ENCODE peak calls at places on chromosome 3, in ten cellular contexts. M, T, Y, B, O, E, R, F, W and C are unnamed samples.

GRCh38 chr3:105430460-105430859 is 63.8 kb downstream of the ALCAM start:
- DNase-seq in M (no peak), T (no peak), Y (no peak), B (no peak), O (no peak), E (no peak), R (no peak), F (no peak), W (no peak), C (no peak)

GRCh38 chr3:37024092-37024491 is 30.8 kb downstream of the MLH1 start:
- DNase-seq in M (no peak), T (no peak), Y (no peak), B (peak; percentile 36), O (peak; percentile 43), E (no peak), R (no peak), F (no peak), W (no peak), C (no peak)

GRCh38 chr3:33717866-33718594 is at the start of gene CLASP2:
- DNase-seq in M (peak; percentile 81), T (peak; percentile 91), Y (peak; percentile 95), B (peak; percentile 68), O (peak; percentile 95), E (peak; percentile 83), R (peak; percentile 74), F (peak; percentile 79), W (peak; percentile 13), C (peak; percentile 65)

GRCh38 chr3:57017481-57017880 is 43.0 kb upstream of the SPATA12 start:
- DNase-seq in M (peak; percentile 88), T (no peak), Y (no peak), B (no peak), O (no peak), E (no peak), R (peak; percentile 65), F (no peak), W (no peak), C (no peak)

GRCh38 chr3:154275308-154275707 is 49.0 kb downstream of the DHX36 start:
- DNase-seq in M (no peak), T (no peak), Y (no peak), B (no peak), O (no peak), E (no peak), R (no peak), F (no peak), W (no peak), C (no peak)

GRCh38 chr3:10620833-10621082 is 115.4 kb upstream of the ATP2B2 start:
- DNase-seq in M (no peak), T (no peak), Y (no peak), B (no peak), O (no peak), E (no peak), R (no peak), F (no peak), W (no peak), C (no peak)

GRCh38 chr3:129161860-129162271 is 1.0 kb upstream of the ISY1 start:
- DNase-seq in M (no peak), T (no peak), Y (no peak), B (no peak), O (peak; percentile 60), E (no peak), R (no peak), F (no peak), W (peak; percentile 44), C (peak; percentile 52)

GRCh38 chr3:87270908-87271727 is 5.3 kb downstream of the POU1F1 start:
- DNase-seq in M (no peak), T (no peak), Y (no peak), B (peak; percentile 18), O (no peak), E (no peak), R (no peak), F (no peak), W (no peak), C (no peak)

GRCh38 chr3:68893600-68894239 is 38.6 kb downstream of the TAFA4 start:
- DNase-seq in M (no peak), T (no peak), Y (no peak), B (peak; percentile 38), O (peak; percentile 44), E (no peak), R (no peak), F (no peak), W (peak; percentile 22), C (no peak)

GRCh38 chr3:185763347-185764010 is 61.4 kb downstream of the IGF2BP2 start:
- DNase-seq in M (no peak), T (no peak), Y (no peak), B (peak; percentile 42), O (no peak), E (no peak), R (no peak), F (no peak), W (no peak), C (no peak)

GRCh38 chr3:130992344-130992743 is 34.3 kb downstream of the ASTE1 start:
- DNase-seq in M (no peak), T (no peak), Y (no peak), B (no peak), O (no peak), E (no peak), R (no peak), F (no peak), W (no peak), C (no peak)

GRCh38 chr3:8020459-8020858 is 481.2 kb upstream of the LMCD1 start:
- DNase-seq in M (no peak), T (no peak), Y (no peak), B (no peak), O (no peak), E (no peak), R (no peak), F (no peak), W (no peak), C (no peak)

GRCh38 chr3:194865595-194865994 is 179.9 kb downstream of the FAM43A start:
- DNase-seq in M (no peak), T (no peak), Y (no peak), B (no peak), O (no peak), E (no peak), R (no peak), F (no peak), W (no peak), C (no peak)

GRCh38 chr3:13497386-13497785 is 17.3 kb downstream of the HDAC11 start:
- DNase-seq in M (peak; percentile 59), T (no peak), Y (no peak), B (no peak), O (peak; percentile 80), E (no peak), R (no peak), F (no peak), W (no peak), C (no peak)

GRCh38 chr3:155805204-155805801 is 775 bp downstream of the C3orf33 start:
- DNase-seq in M (no peak), T (no peak), Y (no peak), B (no peak), O (peak; percentile 66), E (no peak), R (no peak), F (no peak), W (peak; percentile 16), C (no peak)

GRCh38 chr3:182370949-182371348 is 422.4 kb upstream of the ATP11B start:
- DNase-seq in M (no peak), T (no peak), Y (no peak), B (no peak), O (no peak), E (no peak), R (no peak), F (no peak), W (no peak), C (no peak)

GRCh38 chr3:88003115-88003755 is 55.6 kb downstream of the CGGBP1 start:
- DNase-seq in M (no peak), T (no peak), Y (no peak), B (peak; percentile 32), O (peak; percentile 66), E (no peak), R (no peak), F (no peak), W (peak; percentile 8), C (peak; percentile 8)

GRCh38 chr3:192229866-192230265 is 497.5 kb downstream of the FGF12 start:
- DNase-seq in M (no peak), T (no peak), Y (no peak), B (no peak), O (no peak), E (no peak), R (no peak), F (no peak), W (no peak), C (no peak)

GRCh38 chr3:189389346-189389745 is 217.6 kb downstream of the TPRG1 start:
- DNase-seq in M (no peak), T (no peak), Y (no peak), B (no peak), O (no peak), E (no peak), R (no peak), F (no peak), W (no peak), C (no peak)

GRCh38 chr3:112027839-112028238 is 6.7 kb upstream of the TMPRSS7 start:
- DNase-seq in M (no peak), T (no peak), Y (no peak), B (no peak), O (no peak), E (no peak), R (no peak), F (no peak), W (no peak), C (no peak)

GRCh38 chr3:72299321-72299802 is 514.4 kb upstream of the PROK2 start:
- DNase-seq in M (no peak), T (no peak), Y (no peak), B (no peak), O (peak; percentile 83), E (no peak), R (no peak), F (no peak), W (no peak), C (no peak)

GRCh38 chr3:51681453-51681852 is 10.4 kb downstream of the TEX264 start:
- DNase-seq in M (peak; percentile 46), T (no peak), Y (peak; percentile 72), B (peak; percentile 82), O (peak; percentile 22), E (no peak), R (no peak), F (no peak), W (no peak), C (no peak)